ENCODE peak calls at places on chromosomes 4 and X, in eight cellular contexts. W is activated T-cell treated with anti-CD3 and anti-CD28 coated beads, Interleukin-2, amount 50 U/mL, for 4 hours; C is activated gamma-delta T cell treated with anti-CD3 and anti-CD28 coated beads, Interleukin-2, amount 50 U/mL, for 16 hours; S is heart right ventricle; U is GM12892; O is GM19239; F is COR-L47; V is amygdala. Y is an unnamed sample.

GRCh38 chrX:111888600-111888999 is 12.6 kb downstream of the TRPC5OS start:
- DNase-seq in W (no peak), C (no peak), S (no peak), U (no peak), O (no peak), F (no peak), V (no peak), Y (no peak)

GRCh38 chr4:106092361-106093040 is 197.2 kb downstream of the NPNT start:
- DNase-seq in W (no peak), C (no peak), S (no peak), U (no peak), O (no peak), F (no peak), V (no peak), Y (no peak)

GRCh38 chr4:97013309-97014106 is 1129.8 kb downstream of the STPG2 start:
- DNase-seq in W (no peak), C (no peak), S (no peak), U (no peak), O (no peak), F (no peak), V (no peak), Y (no peak)

GRCh38 chr4:149765630-149766029 is 50.0 kb downstream of the IQCM start:
- DNase-seq in W (no peak), C (no peak), S (no peak), U (no peak), O (no peak), F (no peak), V (no peak), Y (no peak)

GRCh38 chrX:139759637-139760036 is 51.7 kb upstream of the MCF2 start:
- DNase-seq in W (no peak), C (no peak), S (no peak), U (no peak), O (no peak), F (no peak), V (no peak), Y (no peak)

GRCh38 chr4:71930459-71930858 is 101.3 kb upstream of the NPFFR2 start:
- DNase-seq in W (no peak), C (no peak), S (no peak), U (no peak), O (no peak), F (no peak), V (no peak), Y (no peak)

GRCh38 chr4:3201718-3202702 is 46.9 kb upstream of the MSANTD1 start:
- DNase-seq in W (peak), C (peak), S (no peak), U (no peak), O (peak), F (no peak), V (no peak), Y (peak)

GRCh38 chr4:128516568-128516967 is 229.0 kb upstream of the PGRMC2 start:
- DNase-seq in W (no peak), C (no peak), S (no peak), U (no peak), O (no peak), F (no peak), V (no peak), Y (no peak)

GRCh38 chrX:74049126-74049525 is 254.9 kb upstream of the ZCCHC13 start:
- DNase-seq in W (no peak), C (no peak), S (no peak), U (no peak), O (no peak), F (no peak), V (no peak), Y (no peak)

GRCh38 chrX:55908685-55909212 is 191.2 kb downstream of the RRAGB start:
- DNase-seq in W (no peak), C (no peak), S (peak), U (no peak), O (no peak), F (no peak), V (no peak), Y (no peak)

GRCh38 chr4:6608758-6609414 is 31.6 kb upstream of the MRFAP1 start:
- DNase-seq in W (no peak), C (no peak), S (peak), U (no peak), O (no peak), F (no peak), V (no peak), Y (no peak)

GRCh38 chr4:174467107-174467506 is 55.2 kb downstream of the HPGD start:
- DNase-seq in W (no peak), C (no peak), S (no peak), U (no peak), O (no peak), F (no peak), V (no peak), Y (no peak)

GRCh38 chr4:51853027-51853682 is 10.2 kb downstream of the DCUN1D4 start:
- DNase-seq in W (no peak), C (no peak), S (no peak), U (no peak), O (no peak), F (no peak), V (no peak), Y (no peak)

GRCh38 chrX:78106651-78106986 is 2.6 kb downstream of the PGK1 start:
- DNase-seq in W (no peak), C (no peak), S (no peak), U (no peak), O (no peak), F (no peak), V (no peak), Y (no peak)

GRCh38 chr4:72974694-72975487 is 94.6 kb downstream of the COX18 start:
- DNase-seq in W (no peak), C (no peak), S (no peak), U (no peak), O (no peak), F (peak), V (no peak), Y (no peak)

Y was measured in gastrocnemius medialis.